ENCODE peak calls at places on chromosomes 5 and 9, in six cellular contexts. One of them, this sample, is unnamed.

GRCh38 chr5:179120421-179120861 is 60.3 kb downstream of the ZNF354C start:
- DNase-seq in breast epithelium: no peak
- DNase-seq in CD8-positive, alpha-beta T cell: no peak
- DNase-seq in psoas muscle: no peak
- DNase-seq in A549: no peak
- DNase-seq in Caco-2: peak; percentile 7
- DNase-seq in this sample: peak; percentile 44

GRCh38 chr5:74409166-74409706 is 231.3 kb downstream of the ENC1 start:
- DNase-seq in breast epithelium: no peak
- DNase-seq in A549: no peak
- DNase-seq in Caco-2: no peak
- DNase-seq in CD8-positive, alpha-beta T cell: no peak
- DNase-seq in psoas muscle: no peak
- DNase-seq in this sample: no peak

GRCh38 chr5:28958581-28958980 is 1920.2 kb upstream of the CDH9 start:
- DNase-seq in Caco-2: no peak
- DNase-seq in A549: no peak
- DNase-seq in breast epithelium: no peak
- DNase-seq in CD8-positive, alpha-beta T cell: no peak
- DNase-seq in psoas muscle: no peak
- DNase-seq in this sample: no peak

GRCh38 chr5:11650936-11651335 is 253.3 kb downstream of the CTNND2 start:
- DNase-seq in psoas muscle: no peak
- DNase-seq in A549: no peak
- DNase-seq in CD8-positive, alpha-beta T cell: no peak
- DNase-seq in breast epithelium: no peak
- DNase-seq in Caco-2: no peak
- DNase-seq in this sample: no peak

GRCh38 chr9:85941966-85942912 is 1.3 kb downstream of the NAA35 start:
- DNase-seq in breast epithelium: no peak
- DNase-seq in psoas muscle: no peak
- DNase-seq in A549: no peak
- DNase-seq in Caco-2: no peak
- DNase-seq in CD8-positive, alpha-beta T cell: no peak
- DNase-seq in this sample: no peak

GRCh38 chr9:132726561-132727150 is 56.4 kb downstream of the GTF3C4 start:
- DNase-seq in Caco-2: no peak
- DNase-seq in breast epithelium: no peak
- DNase-seq in A549: no peak
- DNase-seq in psoas muscle: no peak
- DNase-seq in CD8-positive, alpha-beta T cell: no peak
- DNase-seq in this sample: no peak

GRCh38 chr9:7358876-7359275 is 440.7 kb downstream of the DMAC1 start:
- DNase-seq in breast epithelium: no peak
- DNase-seq in psoas muscle: no peak
- DNase-seq in Caco-2: no peak
- DNase-seq in CD8-positive, alpha-beta T cell: no peak
- DNase-seq in A549: no peak
- DNase-seq in this sample: no peak

GRCh38 chr5:52864884-52865283 is 77.2 kb downstream of the ITGA1 start:
- DNase-seq in A549: no peak
- DNase-seq in Caco-2: peak; percentile 57
- DNase-seq in psoas muscle: no peak
- DNase-seq in breast epithelium: no peak
- DNase-seq in CD8-positive, alpha-beta T cell: no peak
- DNase-seq in this sample: no peak

GRCh38 chr5:54518146-54519082 is 855 bp downstream of the SNX18 start:
- DNase-seq in CD8-positive, alpha-beta T cell: peak; percentile 51
- DNase-seq in psoas muscle: peak; percentile 77
- DNase-seq in Caco-2: peak; percentile 49
- DNase-seq in A549: peak; percentile 28
- DNase-seq in breast epithelium: no peak
- DNase-seq in this sample: peak; percentile 86

GRCh38 chr5:149455889-149456409 is 76.9 kb upstream of the IL17B start:
- DNase-seq in A549: no peak
- DNase-seq in psoas muscle: peak; percentile 94
- DNase-seq in CD8-positive, alpha-beta T cell: no peak
- DNase-seq in Caco-2: no peak
- DNase-seq in breast epithelium: no peak
- DNase-seq in this sample: peak; percentile 75

GRCh38 chr9:89463986-89464901 is 33.7 kb downstream of the SEMA4D start:
- DNase-seq in breast epithelium: peak; percentile 32
- DNase-seq in A549: no peak
- DNase-seq in psoas muscle: no peak
- DNase-seq in Caco-2: no peak
- DNase-seq in CD8-positive, alpha-beta T cell: peak; percentile 85
- DNase-seq in this sample: peak; percentile 32

GRCh38 chr9:73437758-73438157 is 286.1 kb downstream of the ANXA1 start:
- DNase-seq in Caco-2: no peak
- DNase-seq in A549: no peak
- DNase-seq in psoas muscle: no peak
- DNase-seq in CD8-positive, alpha-beta T cell: no peak
- DNase-seq in breast epithelium: no peak
- DNase-seq in this sample: peak; percentile 14

GRCh38 chr5:146539973-146540372 is 24.0 kb upstream of the GPR151 start:
- DNase-seq in CD8-positive, alpha-beta T cell: no peak
- DNase-seq in psoas muscle: no peak
- DNase-seq in Caco-2: no peak
- DNase-seq in A549: no peak
- DNase-seq in breast epithelium: no peak
- DNase-seq in this sample: no peak

GRCh38 chr5:55036477-55036876 is 12.4 kb downstream of the GZMK start:
- DNase-seq in breast epithelium: no peak
- DNase-seq in Caco-2: no peak
- DNase-seq in psoas muscle: no peak
- DNase-seq in CD8-positive, alpha-beta T cell: no peak
- DNase-seq in A549: no peak
- DNase-seq in this sample: no peak

GRCh38 chr5:126339215-126339805 is 83.9 kb upstream of the GRAMD2B start:
- DNase-seq in breast epithelium: peak; percentile 32
- DNase-seq in A549: peak; percentile 38
- DNase-seq in CD8-positive, alpha-beta T cell: peak; percentile 39
- DNase-seq in psoas muscle: no peak
- DNase-seq in Caco-2: no peak
- DNase-seq in this sample: peak; percentile 87

GRCh38 chr5:6748142-6748541 is 34.9 kb downstream of the TENT4A start:
- DNase-seq in A549: no peak
- DNase-seq in psoas muscle: peak; percentile 19
- DNase-seq in breast epithelium: no peak
- DNase-seq in CD8-positive, alpha-beta T cell: no peak
- DNase-seq in Caco-2: no peak
- DNase-seq in this sample: no peak

GRCh38 chr5:172943283-172943841 is 15.9 kb upstream of the RPL26L1 start:
- DNase-seq in breast epithelium: no peak
- DNase-seq in A549: no peak
- DNase-seq in Caco-2: no peak
- DNase-seq in psoas muscle: no peak
- DNase-seq in CD8-positive, alpha-beta T cell: no peak
- DNase-seq in this sample: peak; percentile 94

GRCh38 chr5:135245521-135246499 is 153.2 kb downstream of the MACROH2A1 start:
- DNase-seq in CD8-positive, alpha-beta T cell: no peak
- DNase-seq in Caco-2: peak; percentile 22
- DNase-seq in breast epithelium: peak; percentile 9
- DNase-seq in psoas muscle: no peak
- DNase-seq in A549: peak; percentile 36
- DNase-seq in this sample: peak; percentile 92

GRCh38 chr5:132987531-132988408 is 24.3 kb upstream of the AFF4 start:
- DNase-seq in A549: no peak
- DNase-seq in Caco-2: no peak
- DNase-seq in psoas muscle: no peak
- DNase-seq in breast epithelium: no peak
- DNase-seq in CD8-positive, alpha-beta T cell: no peak
- DNase-seq in this sample: no peak

GRCh38 chr9:77843088-77843985 is 188.3 kb downstream of the GNAQ start:
- DNase-seq in Caco-2: no peak
- DNase-seq in breast epithelium: no peak
- DNase-seq in A549: no peak
- DNase-seq in CD8-positive, alpha-beta T cell: no peak
- DNase-seq in psoas muscle: no peak
- DNase-seq in this sample: no peak

GRCh38 chr5:27708579-27708978 is 670.2 kb upstream of the CDH9 start:
- DNase-seq in Caco-2: no peak
- DNase-seq in breast epithelium: no peak
- DNase-seq in CD8-positive, alpha-beta T cell: no peak
- DNase-seq in psoas muscle: no peak
- DNase-seq in A549: peak; percentile 14
- DNase-seq in this sample: no peak

GRCh38 chr5:143471041-143471509 is 67.6 kb upstream of the NR3C1 start:
- DNase-seq in CD8-positive, alpha-beta T cell: no peak
- DNase-seq in A549: no peak
- DNase-seq in breast epithelium: no peak
- DNase-seq in Caco-2: no peak
- DNase-seq in psoas muscle: no peak
- DNase-seq in this sample: peak; percentile 17

GRCh38 chr5:180339583-180340183 is 13.5 kb downstream of the GFPT2 start:
- DNase-seq in A549: no peak
- DNase-seq in breast epithelium: no peak
- DNase-seq in psoas muscle: no peak
- DNase-seq in CD8-positive, alpha-beta T cell: no peak
- DNase-seq in Caco-2: no peak
- DNase-seq in this sample: peak; percentile 84

GRCh38 chr5:154288145-154288544 is 97.6 kb downstream of the GALNT10 start:
- DNase-seq in psoas muscle: no peak
- DNase-seq in CD8-positive, alpha-beta T cell: no peak
- DNase-seq in breast epithelium: peak; percentile 62
- DNase-seq in A549: no peak
- DNase-seq in Caco-2: no peak
- DNase-seq in this sample: no peak

GRCh38 chr9:136225748-136226679 is 19.6 kb downstream of the QSOX2 start:
- DNase-seq in psoas muscle: no peak
- DNase-seq in breast epithelium: peak; percentile 32
- DNase-seq in Caco-2: peak; percentile 81
- DNase-seq in CD8-positive, alpha-beta T cell: peak; percentile 60
- DNase-seq in A549: peak; percentile 72
- DNase-seq in this sample: peak; percentile 94

GRCh38 chr9:36162211-36162610 is 7.0 kb upstream of the CCIN start:
- DNase-seq in psoas muscle: no peak
- DNase-seq in A549: no peak
- DNase-seq in breast epithelium: no peak
- DNase-seq in CD8-positive, alpha-beta T cell: no peak
- DNase-seq in Caco-2: no peak
- DNase-seq in this sample: no peak
- H3K4me1 ChIP-seq in psoas muscle: peaks cover 5% of the 10 kb centered on the region
- H3K4me1 ChIP-seq in A549: peaks cover 44% of the 10 kb centered on the region
- H3K4me1 ChIP-seq in breast epithelium: no peaks in the 10 kb centered on the region
- H3K4me1 ChIP-seq in CD8-positive, alpha-beta T cell: peaks cover 7% of the 10 kb centered on the region
- H3K4me1 ChIP-seq in Caco-2: peaks cover 8% of the 10 kb centered on the region
- H3K4me1 ChIP-seq in this sample: peaks cover 66% of the 10 kb centered on the region

DNA sequence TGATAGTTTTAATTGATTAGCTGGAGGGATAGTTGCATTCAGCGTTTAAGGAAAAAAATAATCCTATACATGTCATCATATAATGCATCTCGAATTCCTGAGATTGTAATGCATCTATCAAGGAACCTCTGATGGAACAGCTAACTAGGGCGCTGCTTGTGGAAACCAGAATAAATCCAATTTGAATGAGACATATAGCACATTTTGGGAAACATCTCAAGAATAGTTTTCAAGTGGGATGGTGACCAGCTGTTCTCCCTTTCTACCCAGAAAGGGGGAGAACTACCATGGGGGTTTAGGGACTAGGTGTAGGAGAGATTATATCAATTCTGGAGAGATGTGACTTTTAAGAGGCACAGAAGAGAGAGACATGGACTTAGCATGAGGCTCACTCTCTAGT is 319.3 kb upstream of the BRINP1 start:
- DNase-seq in Caco-2: no peak
- DNase-seq in breast epithelium: no peak
- DNase-seq in CD8-positive, alpha-beta T cell: no peak
- DNase-seq in psoas muscle: no peak
- DNase-seq in A549: no peak
- DNase-seq in this sample: no peak
- H3K4me1 ChIP-seq in Caco-2: no peaks in the 10 kb centered on the region
- H3K4me1 ChIP-seq in breast epithelium: no peaks in the 10 kb centered on the region
- H3K4me1 ChIP-seq in CD8-positive, alpha-beta T cell: no peaks in the 10 kb centered on the region
- H3K4me1 ChIP-seq in psoas muscle: no peaks in the 10 kb centered on the region
- H3K4me1 ChIP-seq in A549: no peaks in the 10 kb centered on the region
- H3K4me1 ChIP-seq in this sample: no peaks in the 10 kb centered on the region

GRCh38 chr9:130447193-130447816 is 2.5 kb downstream of the ASS1 start:
- DNase-seq in breast epithelium: peak; percentile 46
- DNase-seq in Caco-2: no peak
- DNase-seq in A549: no peak
- DNase-seq in CD8-positive, alpha-beta T cell: no peak
- DNase-seq in psoas muscle: no peak
- DNase-seq in this sample: no peak

GRCh38 chr9:130444565-130445221 is at the start of gene ASS1:
- DNase-seq in breast epithelium: peak; percentile 66
- DNase-seq in A549: peak; percentile 68
- DNase-seq in Caco-2: peak; percentile 84
- DNase-seq in psoas muscle: peak; percentile 82
- DNase-seq in CD8-positive, alpha-beta T cell: peak; percentile 31
- DNase-seq in this sample: peak; percentile 92

GRCh38 chr9:130445268-130445983 is 665 bp downstream of the ASS1 start:
- DNase-seq in CD8-positive, alpha-beta T cell: no peak
- DNase-seq in A549: peak; percentile 56
- DNase-seq in breast epithelium: peak; percentile 30
- DNase-seq in Caco-2: peak; percentile 66
- DNase-seq in psoas muscle: peak; percentile 74
- DNase-seq in this sample: peak; percentile 95

GRCh38 chr9:130448035-130448624 is 3.4 kb downstream of the ASS1 start:
- DNase-seq in Caco-2: peak; percentile 60
- DNase-seq in breast epithelium: no peak
- DNase-seq in CD8-positive, alpha-beta T cell: no peak
- DNase-seq in psoas muscle: no peak
- DNase-seq in A549: no peak
- DNase-seq in this sample: no peak

GRCh38 chr9:130446111-130446861 is 1.5 kb downstream of the ASS1 start:
- DNase-seq in breast epithelium: peak; percentile 81
- DNase-seq in A549: no peak
- DNase-seq in Caco-2: peak; percentile 66
- DNase-seq in CD8-positive, alpha-beta T cell: no peak
- DNase-seq in psoas muscle: peak; percentile 93
- DNase-seq in this sample: peak; percentile 99
- H3K4me1 ChIP-seq in breast epithelium: peaks cover 36% of the 10 kb centered on the region
- H3K4me1 ChIP-seq in A549: peaks cover 45% of the 10 kb centered on the region
- H3K4me1 ChIP-seq in Caco-2: peaks cover 46% of the 10 kb centered on the region
- H3K4me1 ChIP-seq in CD8-positive, alpha-beta T cell: no peaks in the 10 kb centered on the region
- H3K4me1 ChIP-seq in psoas muscle: peaks cover 32% of the 10 kb centered on the region
- H3K4me1 ChIP-seq in this sample: peaks cover 30% of the 10 kb centered on the region

GRCh38 chr9:70044450-70045307 is 1.0 kb downstream of the MAMDC2 start:
- DNase-seq in A549: peak; percentile 15
- DNase-seq in psoas muscle: peak; percentile 63
- DNase-seq in CD8-positive, alpha-beta T cell: no peak
- DNase-seq in Caco-2: no peak
- DNase-seq in breast epithelium: no peak
- DNase-seq in this sample: peak; percentile 90

GRCh38 chr9:70045452-70045851 is 1.8 kb downstream of the MAMDC2 start:
- DNase-seq in CD8-positive, alpha-beta T cell: no peak
- DNase-seq in psoas muscle: no peak
- DNase-seq in A549: no peak
- DNase-seq in breast epithelium: no peak
- DNase-seq in Caco-2: no peak
- DNase-seq in this sample: peak; percentile 25

GRCh38 chr9:70043689-70044449 is at the start of gene MAMDC2:
- DNase-seq in CD8-positive, alpha-beta T cell: no peak
- DNase-seq in Caco-2: no peak
- DNase-seq in A549: no peak
- DNase-seq in psoas muscle: peak; percentile 80
- DNase-seq in breast epithelium: peak; percentile 46
- DNase-seq in this sample: peak; percentile 87

GRCh38 chr9:70042461-70043215 is 1.0 kb upstream of the MAMDC2 start:
- DNase-seq in psoas muscle: no peak
- DNase-seq in Caco-2: no peak
- DNase-seq in CD8-positive, alpha-beta T cell: no peak
- DNase-seq in breast epithelium: peak; percentile 41
- DNase-seq in A549: no peak
- DNase-seq in this sample: peak; percentile 39

GRCh38 chr9:70043285-70043684 is 363 bp upstream of the MAMDC2 start:
- DNase-seq in A549: no peak
- DNase-seq in CD8-positive, alpha-beta T cell: no peak
- DNase-seq in Caco-2: no peak
- DNase-seq in breast epithelium: no peak
- DNase-seq in psoas muscle: no peak
- DNase-seq in this sample: no peak
- H3K4me1 ChIP-seq in A549: no peaks in the 10 kb centered on the region
- H3K4me1 ChIP-seq in CD8-positive, alpha-beta T cell: peaks cover 5% of the 10 kb centered on the region
- H3K4me1 ChIP-seq in Caco-2: no peaks in the 10 kb centered on the region
- H3K4me1 ChIP-seq in breast epithelium: peaks cover 18% of the 10 kb centered on the region
- H3K4me1 ChIP-seq in psoas muscle: peaks cover 4% of the 10 kb centered on the region
- H3K4me1 ChIP-seq in this sample: peaks cover 14% of the 10 kb centered on the region

This sample was measured in osteoblast.